ENCODE peak calls at places on chromosomes 12 and 14, in ten cellular contexts. S, F, J, B, A, U, E, Q, N and D are unnamed samples.
A peak's percentile ranks its signal among the peaks of the same experiment; 100 is the strongest.

GRCh38 chr12:76757694-76758093 is 6.2 kb upstream of the ZDHHC17 start:
- DNase-seq in F (no peak), Q (no peak), A (no peak), U (no peak), S (no peak), B (no peak), N (no peak), J (no peak), E (no peak), D (no peak)

GRCh38 chr14:77641534-77642341 is 25.3 kb upstream of the SPTLC2 start:
- DNase-seq in B (peak; percentile 36), Q (peak; percentile 79), F (no peak), S (peak; percentile 27), J (peak; percentile 31), A (peak; percentile 47), U (peak; percentile 93), N (no peak), E (peak; percentile 70), D (peak; percentile 42)

GRCh38 chr12:113241191-113242017 is 20.1 kb downstream of the TPCN1 start:
- DNase-seq in S (no peak), U (peak; percentile 43), N (peak; percentile 93), A (peak; percentile 63), J (no peak), Q (no peak), E (no peak), F (no peak), B (no peak), D (no peak)

GRCh38 chr12:54579696-54580333 is 8.6 kb downstream of the PPP1R1A start:
- DNase-seq in B (peak; percentile 69), S (peak; percentile 85), N (peak; percentile 53), F (peak; percentile 85), A (peak; percentile 92), U (peak; percentile 94), E (peak; percentile 78), Q (peak; percentile 89), J (peak; percentile 78), D (peak; percentile 82)

GRCh38 chr12:1540690-1541089 is 53.7 kb downstream of the FBXL14 start:
- DNase-seq in F (no peak), A (no peak), B (no peak), E (no peak), Q (no peak), S (no peak), J (no peak), N (peak; percentile 45), U (no peak), D (no peak)

GRCh38 chr14:93073833-93074769 is 41.6 kb downstream of the ITPK1 start:
- DNase-seq in A (no peak), F (no peak), Q (no peak), B (no peak), J (no peak), E (no peak), N (peak; percentile 33), U (no peak), S (peak; percentile 30), D (no peak)

GRCh38 chr14:34983148-34983760 is 462 bp downstream of the SRP54 start:
- DNase-seq in F (no peak), E (no peak), S (no peak), Q (no peak), B (no peak), J (no peak), U (no peak), A (no peak), N (no peak), D (no peak)

GRCh38 chr12:12327802-12328201 is 22.2 kb downstream of the MANSC1 start:
- DNase-seq in A (peak; percentile 37), U (no peak), N (peak; percentile 60), S (peak; percentile 50), Q (no peak), B (no peak), J (no peak), F (peak; percentile 71), E (no peak), D (peak; percentile 22)

GRCh38 chr12:97713217-97713616 is 250.6 kb downstream of the RMST start:
- DNase-seq in A (no peak), E (no peak), F (no peak), U (no peak), Q (no peak), N (no peak), J (no peak), S (no peak), B (no peak), D (no peak)

GRCh38 chr12:28683371-28683770 is 465.7 kb upstream of the FAR2 start:
- DNase-seq in J (no peak), A (no peak), S (no peak), Q (no peak), N (no peak), F (no peak), E (no peak), B (no peak), U (no peak), D (no peak)

GRCh38 chr14:103155013-103155412 is 31.8 kb downstream of the TNFAIP2 start:
- DNase-seq in J (no peak), F (no peak), Q (peak; percentile 74), A (no peak), B (no peak), S (no peak), N (peak; percentile 72), E (no peak), U (peak; percentile 93), D (no peak)

GRCh38 chr14:60862283-60862682 is 118.6 kb downstream of the TRMT5 start:
- DNase-seq in Q (no peak), E (no peak), F (peak; percentile 65), J (no peak), S (no peak), N (peak; percentile 4), B (no peak), A (no peak), U (no peak), D (no peak)

GRCh38 chr12:101729842-101730241 is 9.4 kb downstream of the SYCP3 start:
- DNase-seq in S (no peak), B (no peak), A (no peak), U (no peak), E (no peak), F (no peak), Q (no peak), N (no peak), J (no peak), D (no peak)

GRCh38 chr12:95200128-95200973 is 16.9 kb downstream of the FGD6 start:
- DNase-seq in U (no peak), A (no peak), N (peak; percentile 28), B (no peak), E (no peak), F (no peak), J (no peak), Q (no peak), S (no peak), D (no peak)

GRCh38 chr14:32087173-32087861 is 10.2 kb downstream of the ARHGAP5 start:
- DNase-seq in U (no peak), Q (no peak), A (no peak), B (no peak), J (no peak), F (no peak), N (peak; percentile 59), S (no peak), E (no peak), D (no peak)